ENCODE peak calls at places on chromosomes 3 and 15, in five cellular contexts. One of them, this sample, is unnamed.
A peak's percentile ranks its signal among the peaks of the same experiment; 100 is the strongest.

GRCh38 chr3:48417529-48418108 is 12.3 kb downstream of the PLXNB1 start:
- DNase-seq in neuronal stem cell: no peak
- DNase-seq in H1: no peak
- DNase-seq in mesenchymal stem cell: no peak
- DNase-seq in trophoblast cell: no peak
- DNase-seq in this sample: no peak

GRCh38 chr3:31713820-31714511 is 181.2 kb downstream of the STT3B start:
- DNase-seq in neuronal stem cell: no peak
- DNase-seq in H1: no peak
- DNase-seq in mesenchymal stem cell: no peak
- DNase-seq in trophoblast cell: no peak
- DNase-seq in this sample: no peak

GRCh38 chr15:31326729-31327673 is at the start of gene KLF13:
- DNase-seq in neuronal stem cell: no peak
- DNase-seq in H1: no peak
- DNase-seq in mesenchymal stem cell: peak; percentile 72
- DNase-seq in trophoblast cell: peak; percentile 76
- DNase-seq in this sample: no peak

GRCh38 chr3:113264741-113265140 is 53.4 kb downstream of the BOC start:
- DNase-seq in neuronal stem cell: no peak
- DNase-seq in H1: no peak
- DNase-seq in mesenchymal stem cell: no peak
- DNase-seq in trophoblast cell: no peak
- DNase-seq in this sample: no peak

GRCh38 chr3:49841126-49841525 is 15.2 kb downstream of the TRAIP start:
- DNase-seq in neuronal stem cell: peak; percentile 15
- DNase-seq in H1: peak; percentile 66
- DNase-seq in mesenchymal stem cell: peak; percentile 25
- DNase-seq in trophoblast cell: peak; percentile 20
- DNase-seq in this sample: peak; percentile 68

GRCh38 chr15:69908518-69909420 is 188.9 kb downstream of the TLE3 start:
- DNase-seq in neuronal stem cell: no peak
- DNase-seq in H1: no peak
- DNase-seq in mesenchymal stem cell: no peak
- DNase-seq in trophoblast cell: no peak
- DNase-seq in this sample: no peak

GRCh38 chr3:170762081-170762480 is 107.9 kb downstream of the RPL22L1 start:
- DNase-seq in neuronal stem cell: no peak
- DNase-seq in H1: no peak
- DNase-seq in mesenchymal stem cell: no peak
- DNase-seq in trophoblast cell: no peak
- DNase-seq in this sample: no peak

GRCh38 chr3:151976211-151977050 is 103.0 kb downstream of the SUCNR1 start:
- DNase-seq in neuronal stem cell: no peak
- DNase-seq in H1: no peak
- DNase-seq in mesenchymal stem cell: peak; percentile 96
- DNase-seq in trophoblast cell: peak; percentile 74
- DNase-seq in this sample: no peak

GRCh38 chr3:128590948-128591347 is 59.7 kb downstream of the RPN1 start:
- DNase-seq in neuronal stem cell: no peak
- DNase-seq in H1: peak; percentile 75
- DNase-seq in mesenchymal stem cell: no peak
- DNase-seq in trophoblast cell: no peak
- DNase-seq in this sample: peak; percentile 88

GRCh38 chr15:89999676-90000174 is 1.4 kb upstream of the ZNF710 start:
- DNase-seq in neuronal stem cell: peak; percentile 78
- DNase-seq in H1: no peak
- DNase-seq in mesenchymal stem cell: peak; percentile 48
- DNase-seq in trophoblast cell: no peak
- DNase-seq in this sample: peak; percentile 75

GRCh38 chr3:64906011-64906410 is 218.2 kb upstream of the ADAMTS9 start:
- DNase-seq in neuronal stem cell: no peak
- DNase-seq in H1: no peak
- DNase-seq in mesenchymal stem cell: no peak
- DNase-seq in trophoblast cell: no peak
- DNase-seq in this sample: no peak

GRCh38 chr3:177329854-177330253 is 132.6 kb upstream of the TBL1XR1 start:
- DNase-seq in neuronal stem cell: no peak
- DNase-seq in H1: no peak
- DNase-seq in mesenchymal stem cell: no peak
- DNase-seq in trophoblast cell: no peak
- DNase-seq in this sample: no peak

GRCh38 chr3:38843898-38844297 is 27.9 kb upstream of the SCN10A start:
- DNase-seq in neuronal stem cell: peak; percentile 39
- DNase-seq in H1: no peak
- DNase-seq in mesenchymal stem cell: peak; percentile 69
- DNase-seq in trophoblast cell: peak; percentile 40
- DNase-seq in this sample: no peak

GRCh38 chr3:139312959-139313358 is 30.9 kb upstream of the MRPS22 start:
- DNase-seq in neuronal stem cell: no peak
- DNase-seq in H1: no peak
- DNase-seq in mesenchymal stem cell: peak; percentile 57
- DNase-seq in trophoblast cell: peak; percentile 95
- DNase-seq in this sample: no peak

GRCh38 chr3:185824051-185824466 is 783 bp downstream of the IGF2BP2 start:
- DNase-seq in neuronal stem cell: peak; percentile 32
- DNase-seq in H1: peak; percentile 60
- DNase-seq in mesenchymal stem cell: peak; percentile 47
- DNase-seq in trophoblast cell: peak; percentile 25
- DNase-seq in this sample: peak; percentile 52

GRCh38 chr3:36906504-36907149 is 38.2 kb downstream of the TRANK1 start:
- DNase-seq in neuronal stem cell: no peak
- DNase-seq in H1: no peak
- DNase-seq in mesenchymal stem cell: peak; percentile 79
- DNase-seq in trophoblast cell: peak; percentile 31
- DNase-seq in this sample: no peak

GRCh38 chr15:78041946-78042345 is 35.6 kb downstream of the TBC1D2B start:
- DNase-seq in neuronal stem cell: no peak
- DNase-seq in H1: no peak
- DNase-seq in mesenchymal stem cell: no peak
- DNase-seq in trophoblast cell: no peak
- DNase-seq in this sample: no peak

GRCh38 chr15:78616506-78616905 is 4.3 kb downstream of the CHRNA3 start:
- DNase-seq in neuronal stem cell: no peak
- DNase-seq in H1: peak; percentile 28
- DNase-seq in mesenchymal stem cell: no peak
- DNase-seq in trophoblast cell: no peak
- DNase-seq in this sample: peak; percentile 9

GRCh38 chr3:175075269-175075668 is 216.1 kb downstream of the NAALADL2 start:
- DNase-seq in neuronal stem cell: no peak
- DNase-seq in H1: no peak
- DNase-seq in mesenchymal stem cell: peak; percentile 23
- DNase-seq in trophoblast cell: no peak
- DNase-seq in this sample: no peak

GRCh38 chr15:25738171-25738792 is 124.8 kb downstream of the ATP10A start:
- DNase-seq in neuronal stem cell: no peak
- DNase-seq in H1: no peak
- DNase-seq in mesenchymal stem cell: no peak
- DNase-seq in trophoblast cell: no peak
- DNase-seq in this sample: no peak

GRCh38 chr3:81080608-81081007 is 680.8 kb downstream of the GBE1 start:
- DNase-seq in neuronal stem cell: no peak
- DNase-seq in H1: no peak
- DNase-seq in mesenchymal stem cell: no peak
- DNase-seq in trophoblast cell: no peak
- DNase-seq in this sample: no peak

GRCh38 chr3:63135362-63135761 is 142.7 kb upstream of the SYNPR start:
- DNase-seq in neuronal stem cell: peak; percentile 42
- DNase-seq in H1: no peak
- DNase-seq in mesenchymal stem cell: no peak
- DNase-seq in trophoblast cell: no peak
- DNase-seq in this sample: no peak

DNA sequence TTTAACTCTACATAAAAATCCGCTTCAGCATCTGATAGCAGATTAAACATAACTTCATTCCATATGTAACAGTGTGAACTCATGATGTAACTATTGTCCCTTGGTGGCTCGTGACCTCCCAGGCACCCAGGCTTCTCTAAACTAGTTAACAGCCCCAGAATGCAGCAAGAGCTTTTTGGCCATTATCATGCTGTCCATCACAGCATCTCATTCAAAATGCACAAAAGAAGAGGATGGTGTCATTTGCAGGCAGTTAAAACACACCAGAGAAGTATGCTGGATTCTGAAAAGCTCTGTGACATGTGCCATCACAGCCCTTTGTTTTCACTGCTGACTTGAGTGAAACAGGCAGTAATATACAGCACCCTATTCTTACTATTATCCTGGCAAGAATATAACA is 117.7 kb upstream of the CHMP2B start:
- DNase-seq in neuronal stem cell: peak; percentile 59
- DNase-seq in H1: no peak
- DNase-seq in mesenchymal stem cell: no peak
- DNase-seq in trophoblast cell: peak; percentile 8
- DNase-seq in this sample: no peak
- H2BK12ac ChIP-seq in neuronal stem cell: no peak overlapping the region
- H2BK12ac ChIP-seq in H1: no peak overlapping the region
- H2BK12ac ChIP-seq in mesenchymal stem cell: no peak overlapping the region
- H2BK12ac ChIP-seq in trophoblast cell: no peak overlapping the region
- H2BK12ac ChIP-seq in this sample: no peak overlapping the region

DNA sequence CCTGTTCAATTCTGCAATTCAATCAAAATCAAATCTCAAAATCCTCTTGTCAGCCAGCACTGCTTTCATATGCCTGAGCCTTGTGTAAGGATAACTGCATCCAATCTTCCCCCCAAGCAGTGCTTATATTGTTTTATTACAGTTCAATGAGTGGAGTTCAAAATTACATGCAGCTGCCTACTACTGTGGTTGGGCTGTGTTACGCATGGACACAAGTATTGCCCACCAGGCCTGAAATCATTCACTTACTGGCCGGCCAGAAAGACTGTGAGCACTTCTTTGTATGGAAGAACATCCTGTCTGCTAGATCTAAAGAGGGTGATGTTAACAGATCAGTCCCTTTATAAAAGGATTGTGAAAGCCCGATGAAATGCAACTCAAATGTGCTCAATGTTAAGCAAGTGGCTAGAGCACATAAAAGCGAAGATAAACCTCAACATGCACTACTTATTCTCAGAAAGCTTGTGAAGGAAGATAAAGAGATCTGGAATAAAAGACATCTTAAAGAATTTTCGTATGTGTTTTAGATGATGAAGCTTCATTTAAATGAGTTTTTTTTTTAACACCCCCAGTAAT is 132.5 kb downstream of the FOXP1 start:
- DNase-seq in neuronal stem cell: no peak
- DNase-seq in H1: no peak
- DNase-seq in mesenchymal stem cell: no peak
- DNase-seq in trophoblast cell: no peak
- DNase-seq in this sample: no peak
- H2BK120ac ChIP-seq in neuronal stem cell: no peak overlapping the region
- H2BK120ac ChIP-seq in H1: no peak overlapping the region
- H2BK120ac ChIP-seq in mesenchymal stem cell: no peak overlapping the region
- H2BK120ac ChIP-seq in trophoblast cell: no peak overlapping the region
- H2BK120ac ChIP-seq in this sample: no peak overlapping the region

DNA sequence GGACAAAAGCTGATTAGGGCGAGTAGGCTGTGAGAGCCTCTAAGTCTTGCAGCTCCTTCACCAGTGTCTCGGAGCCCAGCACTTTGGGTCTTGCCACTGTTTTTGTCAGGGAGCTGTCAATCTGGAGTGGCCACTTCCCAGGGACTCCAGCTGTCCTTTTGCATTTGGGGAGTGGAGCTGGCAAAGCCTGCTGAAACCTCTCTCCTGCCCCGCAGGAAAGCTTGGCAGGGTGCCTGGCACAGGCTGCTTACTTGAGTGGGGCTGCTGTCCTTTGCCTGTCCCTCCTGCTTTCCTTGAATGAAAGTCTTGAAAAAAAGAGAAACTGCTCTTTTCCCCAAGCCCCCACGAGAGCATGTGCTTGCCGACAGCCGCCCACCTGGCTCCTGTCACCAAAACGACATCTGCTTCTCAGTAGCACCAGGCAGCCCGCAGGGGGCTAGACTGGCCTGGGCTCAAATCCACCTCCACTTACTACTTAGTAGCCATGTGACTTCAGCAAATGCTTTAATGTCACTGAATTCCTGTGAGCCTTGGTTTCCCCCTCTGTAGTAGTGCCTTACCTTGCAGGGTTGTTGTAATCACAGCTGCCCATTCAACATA is 13.7 kb downstream of the USP13 start:
- DNase-seq in neuronal stem cell: no peak
- DNase-seq in H1: peak; percentile 59
- DNase-seq in mesenchymal stem cell: no peak
- DNase-seq in trophoblast cell: no peak
- DNase-seq in this sample: peak; percentile 43
- H2BK12ac ChIP-seq in neuronal stem cell: no peak overlapping the region
- H2BK12ac ChIP-seq in H1: no peak overlapping the region
- H2BK12ac ChIP-seq in mesenchymal stem cell: no peak overlapping the region
- H2BK12ac ChIP-seq in trophoblast cell: no peak overlapping the region
- H2BK12ac ChIP-seq in this sample: no peak overlapping the region

DNA sequence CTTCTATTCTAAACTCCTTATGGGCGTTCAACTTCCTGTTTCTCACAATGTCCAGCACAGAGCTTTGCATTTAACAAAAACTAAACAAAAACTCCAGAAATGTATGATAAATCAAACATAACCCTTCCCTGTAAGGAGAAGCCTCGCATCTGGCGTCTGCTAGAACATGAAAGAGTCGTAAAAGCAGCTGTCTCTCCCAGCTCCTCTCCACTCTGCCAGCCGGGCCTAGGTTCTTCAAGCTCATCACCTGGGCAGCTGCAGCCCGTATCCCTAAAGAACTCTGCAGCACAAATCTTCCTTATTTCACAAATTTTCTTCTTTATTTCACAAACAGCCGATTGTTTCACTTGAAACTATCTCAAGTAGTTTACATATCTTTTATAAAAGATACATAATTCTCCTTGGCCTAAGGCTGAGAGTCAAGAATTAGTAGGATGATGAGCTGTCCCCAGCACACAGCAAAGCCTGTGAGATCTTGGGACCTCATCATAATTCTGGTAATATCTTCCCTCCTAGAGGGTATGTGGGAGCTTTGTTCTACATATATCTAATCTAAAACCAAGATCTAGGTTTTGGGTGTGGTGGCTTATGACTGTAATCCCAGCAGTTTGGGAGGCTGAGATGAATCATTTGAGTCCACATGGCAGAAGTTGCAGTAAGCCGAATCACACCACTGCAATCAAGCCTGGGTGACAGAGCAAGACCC is 35.3 kb downstream of the ANXA2 start:
- DNase-seq in neuronal stem cell: no peak
- DNase-seq in H1: no peak
- DNase-seq in mesenchymal stem cell: peak; percentile 84
- DNase-seq in trophoblast cell: peak; percentile 85
- DNase-seq in this sample: no peak
- H2BK120ac ChIP-seq in neuronal stem cell: no peak overlapping the region
- H2BK120ac ChIP-seq in H1: no peak overlapping the region
- H2BK120ac ChIP-seq in mesenchymal stem cell: no peak overlapping the region
- H2BK120ac ChIP-seq in trophoblast cell: no peak overlapping the region
- H2BK120ac ChIP-seq in this sample: no peak overlapping the region

DNA sequence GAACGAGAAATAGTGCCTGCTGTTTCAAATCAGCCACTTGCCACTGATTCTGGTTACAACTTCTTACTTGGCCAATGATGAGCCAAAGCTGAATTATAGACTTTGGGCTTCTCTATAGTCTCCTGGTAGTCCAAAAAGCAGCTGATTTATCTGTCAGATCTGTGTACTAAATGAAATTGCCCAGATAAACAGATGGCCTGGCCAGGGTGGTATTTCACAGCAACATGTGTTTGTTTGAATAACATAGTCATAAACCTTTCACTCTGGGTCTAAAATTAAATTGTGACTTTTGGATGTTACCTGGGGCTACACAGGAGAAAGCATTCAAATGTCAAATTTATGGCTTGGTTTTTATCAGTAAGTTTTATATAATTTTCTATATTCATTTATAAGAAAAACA is 147.0 kb downstream of the NECTIN3 start:
- DNase-seq in neuronal stem cell: no peak
- DNase-seq in H1: no peak
- DNase-seq in mesenchymal stem cell: no peak
- DNase-seq in trophoblast cell: no peak
- DNase-seq in this sample: no peak
- H2BK12ac ChIP-seq in neuronal stem cell: no peak overlapping the region
- H2BK12ac ChIP-seq in H1: no peak overlapping the region
- H2BK12ac ChIP-seq in mesenchymal stem cell: no peak overlapping the region
- H2BK12ac ChIP-seq in trophoblast cell: no peak overlapping the region
- H2BK12ac ChIP-seq in this sample: no peak overlapping the region

This sample was measured in H9.